ENCODE peak calls at places on chromosomes 4 and X, in eight cellular contexts. Z is Peyer's patch, L is H9, K is HFFc6, E is PC-3, N is endodermal cell, M is esophagus muscularis mucosa, O is GM06990. Y is an unnamed sample.

GRCh38 chr4:148415500-148415899 is 26.7 kb downstream of the NR3C2 start:
- DNase-seq in Z (no peak), L (no peak), K (no peak), E (peak), N (no peak), M (no peak), O (no peak), Y (no peak)

GRCh38 chrX:30806187-30806728 is 82.8 kb downstream of the TAB3 start:
- DNase-seq in Z (no peak), L (peak), K (no peak), E (no peak), N (no peak), M (no peak), O (no peak), Y (no peak)

GRCh38 chr4:150280081-150280950 is 202.1 kb downstream of the DCLK2 start:
- DNase-seq in Z (no peak), L (no peak), K (peak), E (peak), N (peak), M (no peak), O (no peak), Y (no peak)

GRCh38 chrX:21989415-21989814 is 42.7 kb upstream of the PHEX start:
- DNase-seq in Z (no peak), L (no peak), K (no peak), E (no peak), N (no peak), M (no peak), O (no peak), Y (no peak)

GRCh38 chr4:22410645-22411247 is 105.1 kb downstream of the ADGRA3 start:
- DNase-seq in Z (no peak), L (no peak), K (peak), E (peak), N (no peak), M (no peak), O (peak), Y (no peak)

GRCh38 chrX:7546551-7547080 is 296.4 kb upstream of the VCX start:
- DNase-seq in Z (no peak), L (no peak), K (no peak), E (no peak), N (no peak), M (no peak), O (no peak), Y (no peak)

GRCh38 chrX:69615779-69616519 is at the start of gene EDA:
- DNase-seq in Z (peak), L (peak), K (peak), E (peak), N (peak), M (peak), O (peak), Y (no peak)

GRCh38 chr4:74394476-74395136 is 29.7 kb downstream of the EREG start:
- DNase-seq in Z (no peak), L (no peak), K (peak), E (peak), N (no peak), M (no peak), O (no peak), Y (no peak)

GRCh38 chrX:21806691-21807090 is 32.7 kb upstream of the MBTPS2 start:
- DNase-seq in Z (no peak), L (no peak), K (no peak), E (peak), N (no peak), M (no peak), O (no peak), Y (no peak)

GRCh38 chr4:24806206-24806990 is 11.0 kb downstream of the SOD3 start:
- DNase-seq in Z (no peak), L (no peak), K (no peak), E (no peak), N (no peak), M (peak), O (no peak), Y (no peak)

DNA sequence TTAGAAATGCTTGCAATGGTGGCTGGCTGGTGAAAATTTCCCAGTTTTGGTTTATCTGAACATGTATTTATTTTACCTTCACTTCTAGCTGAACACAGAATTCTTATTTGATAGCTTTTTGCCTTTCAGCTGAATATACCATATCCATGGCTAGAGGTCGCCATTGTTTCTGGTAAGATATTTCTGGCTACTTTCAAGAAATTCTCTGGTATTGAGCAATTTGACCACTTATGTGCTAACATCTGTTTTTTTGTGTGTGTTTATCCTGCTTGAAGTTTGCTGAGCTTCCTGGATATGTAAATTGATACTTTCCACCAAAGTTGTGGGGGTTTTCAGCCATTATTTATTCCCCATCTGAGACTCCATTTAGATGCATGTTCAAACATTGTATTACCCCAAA is 75.4 kb downstream of the FBXW7 start:
- DNase-seq in Z (no peak), L (no peak), K (peak), E (peak), N (no peak), M (no peak), O (no peak), Y (no peak)
- TF ChIP-seq CTCF in Z (no peak), L (peak), K (peak), E (peak), N (peak), M (no peak), O (peak), Y (no peak)

GRCh38 chr4:7876096-7876993 is 63.3 kb downstream of the AFAP1 start:
- DNase-seq in Z (no peak), L (peak), K (peak), E (no peak), N (peak), M (no peak), O (no peak), Y (no peak)
- TF ChIP-seq CTCF in Z (no peak), L (peak), K (peak), E (peak), N (peak), M (peak), O (no peak), Y (no peak)

GRCh38 chrX:63919081-63919480 is 134.1 kb upstream of the ARHGEF9 start:
- DNase-seq in Z (no peak), L (no peak), K (no peak), E (no peak), N (no peak), M (no peak), O (no peak), Y (no peak)
- TF ChIP-seq CTCF in Z (no peak), L (no peak), K (no peak), E (no peak), N (no peak), M (no peak), O (no peak), Y (no peak)

DNA sequence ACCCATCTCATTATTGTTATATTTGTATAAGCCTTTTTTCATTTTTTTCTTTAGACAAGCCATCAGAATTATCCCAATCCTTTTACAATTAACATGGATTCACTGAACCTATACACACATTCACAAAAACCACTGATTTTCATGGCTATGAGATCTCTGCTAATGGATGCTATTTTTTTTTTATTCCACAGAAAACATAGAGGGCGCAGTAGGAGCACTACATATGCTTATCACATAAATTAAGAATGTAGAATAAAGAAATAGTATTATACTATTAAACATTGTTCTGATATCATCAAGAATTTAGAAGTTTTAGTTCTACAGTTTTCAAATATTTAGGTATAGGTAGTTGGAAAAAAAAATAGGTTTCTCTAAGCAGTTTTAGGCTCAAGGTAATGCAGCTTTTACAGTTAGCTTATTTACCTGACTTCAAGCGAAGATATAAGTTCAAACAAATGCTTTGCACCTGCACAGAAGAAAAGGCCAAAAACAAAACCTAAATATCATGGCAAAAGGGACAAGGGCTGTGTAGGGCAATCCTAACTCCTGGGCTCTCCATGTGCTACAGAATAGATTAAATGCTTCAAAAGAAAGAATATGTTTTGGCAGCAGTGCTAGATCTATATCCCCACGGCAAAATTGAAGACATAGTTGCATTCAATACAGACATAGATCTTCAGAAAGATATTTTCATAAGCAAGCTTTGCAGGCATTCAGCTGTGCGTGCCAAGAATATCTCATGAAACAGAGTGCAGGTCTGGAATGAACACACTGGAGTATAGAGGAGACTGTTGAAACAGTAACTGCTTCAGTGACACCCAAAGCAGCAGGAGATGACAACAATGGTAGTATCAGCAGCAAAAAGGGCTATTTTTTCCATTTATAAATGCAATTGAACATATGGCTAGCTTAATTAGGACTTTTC is 1477.1 kb downstream of the ARAP2 start:
- DNase-seq in Z (no peak), L (no peak), K (no peak), E (peak), N (no peak), M (no peak), O (no peak), Y (no peak)
- TF ChIP-seq CTCF in Z (no peak), L (no peak), K (no peak), E (peak), N (peak), M (no peak), O (no peak), Y (no peak)

GRCh38 chr4:6343950-6344408 is 74.3 kb downstream of the WFS1 start:
- DNase-seq in Z (no peak), L (peak), K (peak), E (peak), N (peak), M (no peak), O (no peak), Y (no peak)
- TF ChIP-seq CTCF in Z (no peak), L (peak), K (peak), E (peak), N (peak), M (no peak), O (peak), Y (no peak)

GRCh38 chrX:10326578-10326977 is 169.8 kb downstream of the CLCN4 start:
- DNase-seq in Z (no peak), L (no peak), K (no peak), E (peak), N (no peak), M (no peak), O (no peak), Y (no peak)
- TF ChIP-seq CTCF in Z (no peak), L (peak), K (peak), E (peak), N (peak), M (no peak), O (peak), Y (no peak)

DNA sequence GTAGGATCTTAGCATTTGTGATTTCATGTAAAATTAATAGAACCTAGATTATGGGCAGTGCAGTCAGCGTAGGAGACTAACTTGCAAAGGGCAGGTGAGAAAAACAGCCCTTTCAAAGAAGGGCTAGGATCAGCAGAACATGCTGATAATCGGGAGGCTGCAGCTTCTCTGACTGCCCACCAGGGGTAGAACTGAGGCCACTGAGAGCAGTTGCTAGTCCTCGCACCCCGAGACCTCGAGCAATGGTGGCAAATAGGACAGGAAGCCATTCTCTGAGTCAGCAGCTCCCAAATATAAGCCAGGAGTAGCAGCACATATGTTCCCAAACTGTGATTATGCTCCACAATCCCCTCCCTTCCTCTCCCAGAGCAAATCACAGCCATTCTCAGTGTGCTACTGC is 186.4 kb downstream of the MSL3 start:
- DNase-seq in Z (no peak), L (peak), K (peak), E (peak), N (peak), M (no peak), O (no peak), Y (no peak)
- TF ChIP-seq CTCF in Z (no peak), L (peak), K (peak), E (peak), N (peak), M (no peak), O (peak), Y (no peak)

GRCh38 chr4:128579454-128579853 is 230.0 kb upstream of the JADE1 start:
- DNase-seq in Z (no peak), L (no peak), K (no peak), E (no peak), N (no peak), M (no peak), O (no peak), Y (no peak)
- TF ChIP-seq CTCF in Z (no peak), L (no peak), K (no peak), E (no peak), N (no peak), M (no peak), O (no peak), Y (no peak)

GRCh38 chr4:86845593-86845992 is 3.6 kb downstream of the SLC10A6 start:
- DNase-seq in Z (no peak), L (no peak), K (no peak), E (no peak), N (peak), M (no peak), O (no peak), Y (no peak)
- TF ChIP-seq CTCF in Z (no peak), L (no peak), K (no peak), E (no peak), N (no peak), M (no peak), O (no peak), Y (no peak)

Y was measured in natural killer cell.